ENCODE peak calls at places on chromosome 1, in seven cellular contexts. V is ovary, M is suprapubic skin, L is brain microvascular endothelial cell, S is gastrocnemius medialis, J is cardiac muscle cell, H is A673. E is an unnamed sample.

GRCh38 chr1:145824499-145824842 is 471 bp downstream of the POLR3C start:
- DNase-seq in V (no peak), M (no peak), L (no peak), S (no peak), J (no peak), H (no peak), E (no peak)

GRCh38 chr1:9426291-9426711 is 113.0 kb upstream of the SLC25A33 start:
- DNase-seq in V (no peak), M (no peak), L (no peak), S (no peak), J (peak; percentile 22), H (no peak), E (no peak)

GRCh38 chr1:32989160-32989894 is 24.7 kb upstream of the RNF19B start:
- DNase-seq in V (peak; percentile 76), M (peak; percentile 84), L (peak; percentile 98), S (peak; percentile 38), J (peak; percentile 98), H (no peak), E (peak; percentile 99)

GRCh38 chr1:26574690-26575349 is 45.3 kb downstream of the RPS6KA1 start:
- DNase-seq in V (no peak), M (no peak), L (no peak), S (no peak), J (peak; percentile 84), H (no peak), E (no peak)

GRCh38 chr1:233087001-233087881 is 136.8 kb downstream of the NTPCR start:
- DNase-seq in V (no peak), M (no peak), L (no peak), S (no peak), J (no peak), H (no peak), E (no peak)

GRCh38 chr1:226548281-226549093 is at the start of gene STUM:
- DNase-seq in V (peak; percentile 67), M (no peak), L (no peak), S (no peak), J (peak; percentile 49), H (peak; percentile 41), E (no peak)

GRCh38 chr1:247638781-247639180 is 33.4 kb downstream of the OR2G3 start:
- DNase-seq in V (no peak), M (no peak), L (no peak), S (no peak), J (no peak), H (no peak), E (no peak)

GRCh38 chr1:26535201-26535600 is 5.6 kb downstream of the RPS6KA1 start:
- DNase-seq in V (no peak), M (no peak), L (no peak), S (no peak), J (no peak), H (no peak), E (no peak)

GRCh38 chr1:31478167-31478566 is 65.2 kb downstream of the SERINC2 start:
- DNase-seq in V (no peak), M (no peak), L (no peak), S (no peak), J (no peak), H (no peak), E (no peak)

GRCh38 chr1:207284209-207284892 is 37.1 kb upstream of the CD55 start:
- DNase-seq in V (no peak), M (no peak), L (no peak), S (no peak), J (no peak), H (no peak), E (no peak)

GRCh38 chr1:116148967-116149366 is 37.8 kb downstream of the MAB21L3 start:
- DNase-seq in V (no peak), M (no peak), L (no peak), S (no peak), J (no peak), H (no peak), E (no peak)

GRCh38 chr1:100100202-100100601 is 32.5 kb downstream of the SASS6 start:
- DNase-seq in V (no peak), M (no peak), L (peak; percentile 79), S (no peak), J (peak; percentile 79), H (no peak), E (no peak)

GRCh38 chr1:63454269-63454668 is 68.8 kb downstream of the ITGB3BP start:
- DNase-seq in V (no peak), M (no peak), L (no peak), S (no peak), J (peak; percentile 38), H (peak; percentile 45), E (peak; percentile 14)

GRCh38 chr1:239858058-239858457 is 233.6 kb upstream of the FMN2 start:
- DNase-seq in V (no peak), M (no peak), L (no peak), S (no peak), J (no peak), H (peak; percentile 66), E (peak; percentile 30)

GRCh38 chr1:218815076-218815475 is 358.6 kb upstream of the LYPLAL1 start:
- DNase-seq in V (no peak), M (no peak), L (no peak), S (no peak), J (no peak), H (no peak), E (no peak)

GRCh38 chr1:21139601-21140000 is 37.1 kb downstream of the EIF4G3 start:
- DNase-seq in V (no peak), M (no peak), L (peak; percentile 12), S (peak; percentile 27), J (peak; percentile 49), H (peak; percentile 37), E (no peak)

GRCh38 chr1:79592707-79593106 is 586.2 kb upstream of the ADGRL4 start:
- DNase-seq in V (no peak), M (no peak), L (no peak), S (no peak), J (no peak), H (no peak), E (no peak)

GRCh38 chr1:184030433-184031126 is 6.9 kb downstream of the COLGALT2 start:
- DNase-seq in V (no peak), M (no peak), L (no peak), S (no peak), J (no peak), H (peak; percentile 51), E (peak; percentile 58)

GRCh38 chr1:156959414-156959813 is 39.0 kb downstream of the LRRC71 start:
- DNase-seq in V (no peak), M (no peak), L (no peak), S (peak; percentile 44), J (no peak), H (no peak), E (no peak)

GRCh38 chr1:198669023-198669698 is 30.3 kb downstream of the PTPRC start:
- DNase-seq in V (no peak), M (no peak), L (peak; percentile 77), S (no peak), J (peak; percentile 84), H (no peak), E (peak; percentile 95)

GRCh38 chr1:93616996-93617669 is 64.5 kb downstream of the BCAR3 start:
- DNase-seq in V (no peak), M (no peak), L (no peak), S (no peak), J (peak; percentile 59), H (peak; percentile 29), E (no peak)

GRCh38 chr1:20233394-20233793 is 47.1 kb upstream of the PLA2G2C start:
- DNase-seq in V (no peak), M (no peak), L (peak; percentile 2), S (no peak), J (peak; percentile 28), H (peak; percentile 40), E (peak; percentile 52)

GRCh38 chr1:226575436-226576390 is 27.1 kb downstream of the STUM start:
- DNase-seq in V (no peak), M (peak; percentile 46), L (no peak), S (no peak), J (no peak), H (no peak), E (no peak)

GRCh38 chr1:182601416-182601786 is 2.8 kb downstream of the RGS16 start:
- DNase-seq in V (peak; percentile 62), M (no peak), L (peak; percentile 48), S (peak; percentile 54), J (peak; percentile 89), H (peak; percentile 84), E (peak; percentile 58)
- H3K4me3 ChIP-seq in V (no peak overlapping the region), M (no peak overlapping the region), L (no peak overlapping the region), S (no peak overlapping the region), J (no peak overlapping the region), H (peak overlapping the region; percentile 65), E (no peak overlapping the region)

GRCh38 chr1:85203573-85204169 is 2.9 kb upstream of the SYDE2 start:
- DNase-seq in V (no peak), M (no peak), L (no peak), S (no peak), J (no peak), H (peak; percentile 58), E (no peak)
- TF ChIP-seq CTCF in V (no peak), M (no peak), L (no peak), S (no peak), J (no peak), H (no peak), E (no peak)

GRCh38 chr1:158730453-158730852 is 9.9 kb upstream of the OR6K3 start:
- DNase-seq in V (no peak), M (no peak), L (no peak), S (no peak), J (no peak), H (no peak), E (no peak)
- H3K27me3 ChIP-seq in V (no peaks in the 10 kb centered on the region), M (peaks cover 3% of the 10 kb centered on the region), L (no peaks in the 10 kb centered on the region), S (no peaks in the 10 kb centered on the region), J (no peaks in the 10 kb centered on the region), H (peaks cover 41% of the 10 kb centered on the region), E (no peaks in the 10 kb centered on the region)

GRCh38 chr1:14946567-14947285 is 206.8 kb upstream of the TMEM51 start:
- DNase-seq in V (no peak), M (no peak), L (peak; percentile 77), S (no peak), J (peak; percentile 56), H (no peak), E (peak; percentile 84)
- H3K4me3 ChIP-seq in V (no peak overlapping the region), M (peak overlapping the region; percentile 4), L (no peak overlapping the region), S (no peak overlapping the region), J (no peak overlapping the region), H (no peak overlapping the region), E (no peak overlapping the region)

E was measured in bronchial epithelial cell.